ENCODE peak calls at places on chromosomes 3 and 15, in seven cellular contexts. Y, U, H, L, Q, D and A are unnamed samples.
A peak's percentile ranks its signal among the peaks of the same experiment; 100 is the strongest.

GRCh38 chr3:42501321-42501680 is 1.1 kb upstream of the VIPR1 start:
- DNase-seq in Y (no peak), U (no peak), H (no peak), L (peak; percentile 25), Q (no peak), D (no peak), A (no peak)

GRCh38 chr15:88657326-88658069 is 18.7 kb downstream of the ISG20 start:
- DNase-seq in Y (peak; percentile 36), U (no peak), H (peak; percentile 63), L (no peak), Q (no peak), D (peak; percentile 55), A (no peak)

GRCh38 chr3:58006661-58007060 is 1.6 kb upstream of the FLNB start:
- DNase-seq in Y (no peak), U (no peak), H (no peak), L (no peak), Q (no peak), D (peak; percentile 47), A (no peak)

GRCh38 chr15:60774829-60775228 is 295.9 kb upstream of the ICE2 start:
- DNase-seq in Y (no peak), U (no peak), H (no peak), L (no peak), Q (no peak), D (no peak), A (no peak)

GRCh38 chr15:98611031-98611430 is 37.3 kb upstream of the IGF1R start:
- DNase-seq in Y (no peak), U (no peak), H (no peak), L (no peak), Q (no peak), D (peak; percentile 32), A (no peak)

GRCh38 chr15:55372701-55373440 is 35.3 kb downstream of the CCPG1 start:
- DNase-seq in Y (no peak), U (no peak), H (no peak), L (no peak), Q (no peak), D (no peak), A (no peak)

GRCh38 chr3:157174265-157174615 is 14.3 kb upstream of the CCNL1 start:
- DNase-seq in Y (peak; percentile 53), U (no peak), H (peak; percentile 48), L (peak; percentile 48), Q (no peak), D (no peak), A (no peak)

GRCh38 chr3:185024966-185025365 is 127.9 kb downstream of the C3orf70 start:
- DNase-seq in Y (no peak), U (no peak), H (no peak), L (no peak), Q (no peak), D (no peak), A (no peak)

GRCh38 chr15:40789999-40790398 is 16.9 kb upstream of the ZFYVE19 start:
- DNase-seq in Y (no peak), U (no peak), H (no peak), L (no peak), Q (no peak), D (no peak), A (no peak)

GRCh38 chr15:99651023-99651807 is 82.0 kb downstream of the LYSMD4 start:
- DNase-seq in Y (no peak), U (no peak), H (no peak), L (no peak), Q (no peak), D (peak; percentile 76), A (no peak)

GRCh38 chr15:73982251-73982962 is 9.7 kb downstream of the STOML1 start:
- DNase-seq in Y (peak; percentile 57), U (no peak), H (no peak), L (peak; percentile 60), Q (peak; percentile 90), D (peak; percentile 79), A (peak; percentile 95)

GRCh38 chr3:197597335-197597734 is 41.6 kb upstream of the BDH1 start:
- DNase-seq in Y (no peak), U (no peak), H (no peak), L (peak; percentile 72), Q (no peak), D (no peak), A (no peak)

GRCh38 chr3:50610181-50610971 is 1.2 kb downstream of the CISH start:
- DNase-seq in Y (peak; percentile 69), U (no peak), H (peak; percentile 80), L (peak; percentile 89), Q (peak; percentile 22), D (no peak), A (no peak)

GRCh38 chr3:172076212-172076611 is 36.8 kb downstream of the FNDC3B start:
- DNase-seq in Y (no peak), U (no peak), H (no peak), L (no peak), Q (no peak), D (no peak), A (no peak)

GRCh38 chr15:80563372-80563997 is 131.6 kb upstream of the ABHD17C start:
- DNase-seq in Y (no peak), U (no peak), H (no peak), L (no peak), Q (no peak), D (no peak), A (no peak)

GRCh38 chr15:68666812-68667450 is 88.1 kb downstream of the CORO2B start:
- DNase-seq in Y (no peak), U (no peak), H (no peak), L (no peak), Q (no peak), D (no peak), A (peak; percentile 30)

GRCh38 chr3:148223266-148223665 is 474.4 kb upstream of the AGTR1 start:
- DNase-seq in Y (no peak), U (no peak), H (no peak), L (no peak), Q (no peak), D (no peak), A (no peak)

GRCh38 chr15:75648156-75649000 is 666 bp downstream of the SNX33 start:
- DNase-seq in Y (peak; percentile 53), U (no peak), H (peak; percentile 54), L (peak; percentile 59), Q (peak; percentile 50), D (peak; percentile 38), A (no peak)

GRCh38 chr15:48541659-48542334 is 103.7 kb downstream of the FBN1 start:
- DNase-seq in Y (no peak), U (no peak), H (no peak), L (no peak), Q (no peak), D (peak; percentile 48), A (no peak)

GRCh38 chr3:49998326-49998725 is 58.4 kb downstream of the RBM6 start:
- DNase-seq in Y (no peak), U (no peak), H (no peak), L (no peak), Q (no peak), D (peak; percentile 71), A (no peak)

GRCh38 chr3:172003146-172003545 is 36.2 kb upstream of the FNDC3B start:
- DNase-seq in Y (no peak), U (no peak), H (no peak), L (no peak), Q (no peak), D (no peak), A (no peak)

DNA sequence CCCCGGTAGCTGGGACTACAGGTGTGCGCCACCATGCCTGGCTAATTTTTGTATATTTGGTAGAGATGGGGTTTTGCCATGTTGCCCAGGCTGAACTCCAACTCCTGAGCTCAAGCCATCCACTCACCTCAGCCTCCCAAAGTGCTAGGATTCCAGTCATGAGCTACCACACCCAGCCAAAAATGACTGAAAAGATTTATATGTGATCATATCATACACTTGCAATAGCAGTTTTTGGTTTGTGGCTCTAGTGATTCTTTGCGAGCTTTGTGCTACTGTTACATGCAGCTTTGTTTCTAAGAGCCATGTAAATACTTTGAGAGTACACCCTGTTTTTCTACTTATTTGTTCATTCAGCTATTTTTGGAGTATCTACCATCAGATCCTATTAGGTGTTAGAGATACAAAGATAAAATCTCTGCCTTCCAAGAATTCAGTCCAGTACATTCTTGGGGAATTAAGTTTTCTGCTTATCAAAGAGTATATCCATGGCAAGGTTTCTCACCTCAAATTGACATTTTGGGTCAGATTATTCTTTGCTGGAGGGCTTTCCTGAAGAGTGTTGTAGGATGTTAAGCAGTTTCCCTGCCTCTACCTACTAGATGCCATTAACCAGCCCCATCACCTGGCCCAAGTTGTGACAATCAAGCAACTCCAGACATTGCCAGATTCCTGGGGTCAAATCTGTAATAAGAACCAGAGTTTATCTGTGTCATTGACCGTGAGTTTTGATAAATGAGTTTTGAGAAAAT is 15.0 kb downstream of the SNAP23 start:
- DNase-seq in Y (no peak), U (no peak), H (no peak), L (no peak), Q (no peak), D (no peak), A (no peak)
- H3K4me3 ChIP-seq in Y (no peak overlapping the region), U (no peak overlapping the region), H (no peak overlapping the region), L (no peak overlapping the region), Q (no peak overlapping the region), D (no peak overlapping the region), A (no peak overlapping the region)

DNA sequence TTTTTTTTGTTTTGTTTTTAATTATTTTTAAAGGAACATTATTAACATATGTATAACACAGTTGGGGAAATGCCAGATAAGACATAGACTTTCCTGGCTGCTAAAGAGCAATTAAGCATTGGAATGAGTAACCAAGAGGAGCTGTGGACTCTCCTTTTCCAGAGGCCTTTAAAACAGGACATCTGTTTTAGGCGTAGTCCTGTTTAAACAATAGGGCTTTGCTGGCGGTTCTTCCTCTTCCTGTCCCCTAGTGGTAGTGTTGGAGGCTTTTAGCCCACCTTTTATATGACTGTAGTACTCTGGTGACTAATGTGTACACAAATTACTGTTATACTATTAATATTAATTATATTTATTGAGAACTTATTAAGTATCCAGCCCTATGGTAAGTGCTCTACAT is 81.9 kb downstream of the PPARG start:
- DNase-seq in Y (no peak), U (no peak), H (no peak), L (peak; percentile 61), Q (no peak), D (no peak), A (no peak)
- TF ChIP-seq CTCF in Y (no peak), U (no peak), H (no peak), L (no peak), Q (peak; percentile 56), D (no peak), A (no peak)

DNA sequence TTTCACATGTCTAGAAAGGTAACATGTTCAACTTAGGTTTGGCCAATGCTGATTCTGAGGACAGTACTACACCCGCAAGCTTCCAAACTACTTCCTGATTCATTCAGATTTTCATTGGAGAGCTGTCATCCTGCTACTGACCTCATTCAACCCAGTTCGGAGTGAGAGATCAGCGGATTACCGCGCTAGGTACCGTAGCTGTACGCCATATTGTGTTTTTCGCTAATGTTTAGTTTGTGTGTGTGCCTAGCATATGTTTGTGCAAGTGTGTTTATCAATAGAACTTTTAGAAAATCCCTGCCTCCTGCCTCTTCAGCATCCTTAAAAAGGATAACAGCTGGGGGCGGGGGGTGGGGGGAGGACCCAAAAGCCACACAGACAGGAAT is 1.1 kb downstream of the ZBTB20 start:
- DNase-seq in Y (no peak), U (no peak), H (peak; percentile 68), L (peak; percentile 56), Q (no peak), D (peak; percentile 77), A (peak; percentile 74)
- H3K27ac ChIP-seq in Y (peak overlapping the region; percentile 91), U (peak overlapping the region; percentile 82), H (peak overlapping the region; percentile 92), L (peak overlapping the region; percentile 93), Q (peak overlapping the region; percentile 98), D (peak overlapping the region; percentile 90), A (peak overlapping the region; percentile 98)

GRCh38 chr3:56720836-56721235 is 37.8 kb upstream of the TASOR start:
- DNase-seq in Y (no peak), U (no peak), H (no peak), L (no peak), Q (no peak), D (no peak), A (no peak)

GRCh38 chr3:56724580-56725142 is 41.6 kb upstream of the TASOR start:
- DNase-seq in Y (no peak), U (no peak), H (no peak), L (no peak), Q (no peak), D (no peak), A (no peak)

GRCh38 chr3:56725175-56725574 is 42.1 kb upstream of the TASOR start:
- DNase-seq in Y (no peak), U (peak; percentile 41), H (no peak), L (no peak), Q (no peak), D (no peak), A (no peak)
- H3K4me3 ChIP-seq in Y (no peak overlapping the region), U (no peak overlapping the region), H (no peak overlapping the region), L (no peak overlapping the region), Q (no peak overlapping the region), D (no peak overlapping the region), A (no peak overlapping the region)